ENCODE peak calls at places on chromosome 10, in seven cellular contexts. I is aorta, O is erythroblast, E is NCI-H1092, C is T-cell, R is mucosa of descending colon, F is H7. N is an unnamed sample.

GRCh38 chr10:35564276-35564982 is 40.7 kb upstream of the GJD4 start:
- DNase-seq in I (peak), O (no peak), E (no peak), C (no peak), R (no peak), F (no peak), N (no peak)

GRCh38 chr10:125014086-125014830 is 72.3 kb downstream of the ZRANB1 start:
- DNase-seq in I (peak), O (peak), E (no peak), C (no peak), R (peak), F (no peak), N (no peak)

GRCh38 chr10:74898201-74898976 is 72.0 kb downstream of the KAT6B start:
- DNase-seq in I (no peak), O (no peak), E (no peak), C (no peak), R (no peak), F (no peak), N (no peak)

GRCh38 chr10:73116017-73116416 is 5.8 kb downstream of the NUDT13 start:
- DNase-seq in I (no peak), O (no peak), E (no peak), C (no peak), R (no peak), F (no peak), N (no peak)

GRCh38 chr10:131975796-131976195 is 5.9 kb downstream of the BNIP3 start:
- DNase-seq in I (no peak), O (no peak), E (no peak), C (no peak), R (no peak), F (no peak), N (no peak)

GRCh38 chr10:88466786-88467185 is 116.3 kb downstream of the RNLS start:
- DNase-seq in I (no peak), O (no peak), E (no peak), C (no peak), R (no peak), F (no peak), N (no peak)

GRCh38 chr10:30373596-30374327 is 24.7 kb upstream of the MTPAP start:
- DNase-seq in I (no peak), O (no peak), E (no peak), C (no peak), R (no peak), F (no peak), N (no peak)

GRCh38 chr10:86252573-86252972 is 114.0 kb downstream of the GRID1 start:
- DNase-seq in I (no peak), O (no peak), E (peak), C (no peak), R (no peak), F (no peak), N (no peak)

GRCh38 chr10:70255329-70256299 is 22.4 kb upstream of the PPA1 start:
- DNase-seq in I (no peak), O (no peak), E (no peak), C (no peak), R (peak), F (peak), N (no peak)

GRCh38 chr10:26215923-26216576 is 524 bp upstream of the GAD2 start:
- DNase-seq in I (no peak), O (no peak), E (peak), C (no peak), R (no peak), F (peak), N (no peak)

GRCh38 chr10:83023647-83024046 is 1115.7 kb upstream of the GHITM start:
- DNase-seq in I (no peak), O (no peak), E (no peak), C (no peak), R (no peak), F (no peak), N (no peak)

GRCh38 chr10:71388736-71389310 is 7.9 kb upstream of the CDH23 start:
- DNase-seq in I (no peak), O (no peak), E (no peak), C (no peak), R (no peak), F (no peak), N (no peak)

GRCh38 chr10:133608855-133609254 is 17.7 kb downstream of the FRG2B start:
- DNase-seq in I (no peak), O (no peak), E (no peak), C (no peak), R (no peak), F (no peak), N (no peak)

GRCh38 chr10:93061594-93062498 is 1.2 kb downstream of the CYP26C1 start:
- DNase-seq in I (no peak), O (peak), E (no peak), C (no peak), R (no peak), F (peak), N (no peak)

GRCh38 chr10:101285519-101286070 is 56.3 kb upstream of the LBX1 start:
- DNase-seq in I (no peak), O (no peak), E (peak), C (no peak), R (no peak), F (peak), N (no peak)

GRCh38 chr10:60424971-60425370 is 35.3 kb upstream of the ANK3 start:
- DNase-seq in I (no peak), O (no peak), E (no peak), C (no peak), R (no peak), F (no peak), N (no peak)

GRCh38 chr10:86373251-86373650 is 6.7 kb upstream of the GRID1 start:
- DNase-seq in I (peak), O (no peak), E (no peak), C (no peak), R (no peak), F (no peak), N (no peak)

GRCh38 chr10:16063350-16063749 is 203.0 kb upstream of the MINDY3 start:
- DNase-seq in I (no peak), O (no peak), E (no peak), C (no peak), R (no peak), F (no peak), N (no peak)